ENCODE peak calls at places on chromosomes 16 and 17, in five cellular contexts. A, D, T, U and P are unnamed samples.
A peak's percentile ranks its signal among the peaks of the same experiment; 100 is the strongest.

GRCh38 chr16:19831678-19832077 is 53.0 kb downstream of the GPRC5B start:
- DNase-seq in A (no peak), D (no peak), T (no peak), U (peak; percentile 75), P (peak; percentile 9)

GRCh38 chr17:6279659-6280058 is 155.3 kb downstream of the AIPL1 start:
- DNase-seq in A (no peak), D (peak; percentile 60), T (peak; percentile 11), U (no peak), P (peak; percentile 93)

GRCh38 chr17:9241371-9241712 is 220.0 kb downstream of the NTN1 start:
- DNase-seq in A (peak; percentile 64), D (peak; percentile 48), T (no peak), U (peak; percentile 63), P (no peak)

GRCh38 chr17:3032258-3033247 is 30.9 kb downstream of the OR1D5 start:
- DNase-seq in A (no peak), D (no peak), T (peak; percentile 9), U (peak; percentile 17), P (no peak)

GRCh38 chr17:42720996-42721583 is 23.8 kb downstream of the EZH1 start:
- DNase-seq in A (no peak), D (peak; percentile 48), T (peak; percentile 19), U (no peak), P (peak; percentile 53)

GRCh38 chr17:14019186-14019956 is 49.9 kb upstream of the COX10 start:
- DNase-seq in A (no peak), D (no peak), T (no peak), U (no peak), P (peak; percentile 9)

GRCh38 chr17:28385037-28385797 is 13.7 kb downstream of the SARM1 start:
- DNase-seq in A (no peak), D (peak; percentile 55), T (peak; percentile 46), U (no peak), P (no peak)

GRCh38 chr17:78899361-78900260 is 3.4 kb downstream of the CEP295NL start:
- DNase-seq in A (no peak), D (no peak), T (no peak), U (no peak), P (peak; percentile 59)

GRCh38 chr16:54544553-54545180 is 258.1 kb upstream of the IRX3 start:
- DNase-seq in A (no peak), D (no peak), T (no peak), U (no peak), P (no peak)

GRCh38 chr17:78484300-78485159 is 92.7 kb downstream of the DNAH17 start:
- DNase-seq in A (no peak), D (peak; percentile 69), T (no peak), U (no peak), P (peak; percentile 20)

GRCh38 chr16:87846705-87847466 is 22.4 kb downstream of the SLC7A5 start:
- DNase-seq in A (no peak), D (no peak), T (no peak), U (no peak), P (no peak)
- H3K27ac ChIP-seq in A (no peak overlapping the region), D (no peak overlapping the region), T (peak overlapping the region; percentile 71), U (no peak overlapping the region), P (peak overlapping the region; percentile 98)

GRCh38 chr16:31477220-31478216 is 5.4 kb upstream of the SLC5A2 start:
- DNase-seq in A (no peak), D (peak; percentile 92), T (peak; percentile 82), U (peak; percentile 82), P (no peak)
- TF ChIP-seq CTCF in A (no peak), D (peak; percentile 28), T (peak; percentile 76), U (peak; percentile 52), P (no peak)

DNA sequence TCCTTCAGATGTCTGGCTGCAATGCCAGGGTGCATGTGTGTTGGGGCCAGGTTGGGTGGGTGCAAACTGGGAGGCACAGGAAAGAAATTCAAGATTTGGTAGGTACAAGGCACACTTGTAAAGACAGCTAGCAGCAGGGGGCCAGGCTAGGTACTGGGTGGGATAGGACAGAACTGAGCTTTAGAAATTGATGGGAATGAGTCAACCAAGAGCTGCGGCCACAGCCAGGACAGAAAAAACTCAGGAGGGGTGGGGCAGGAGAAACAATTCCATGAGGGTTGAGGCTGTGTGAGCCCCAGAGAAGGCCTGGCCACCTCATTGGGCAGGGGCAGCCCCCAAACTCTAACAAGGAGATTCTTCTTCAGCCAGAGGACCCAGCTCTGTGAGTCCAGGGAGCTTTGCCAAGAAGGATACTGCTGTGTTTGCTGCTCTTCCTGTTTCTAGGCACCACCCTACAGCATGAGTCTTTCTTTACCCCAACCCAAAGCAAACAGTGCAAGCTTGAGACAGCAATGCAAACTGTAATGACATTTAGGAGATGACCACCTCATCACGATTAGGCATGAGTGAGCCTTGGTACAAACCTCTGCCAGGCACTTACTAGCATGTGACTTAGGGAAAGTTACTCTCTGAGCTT is 21.3 kb upstream of the CCDC182 start:
- DNase-seq in A (no peak), D (no peak), T (no peak), U (no peak), P (no peak)
- H3K27ac ChIP-seq in A (no peak overlapping the region), D (no peak overlapping the region), T (no peak overlapping the region), U (no peak overlapping the region), P (no peak overlapping the region)

GRCh38 chr16:81585785-81586184 is 141.2 kb downstream of the CMIP start:
- DNase-seq in A (no peak), D (no peak), T (no peak), U (no peak), P (no peak)
- TF ChIP-seq CTCF in A (no peak), D (no peak), T (no peak), U (peak; percentile 12), P (no peak)

GRCh38 chr17:61144876-61145564 is 254.6 kb upstream of the TBX2 start:
- DNase-seq in A (peak; percentile 40), D (no peak), T (no peak), U (peak; percentile 59), P (no peak)
- H3K27ac ChIP-seq in A (peak overlapping the region; percentile 45), D (no peak overlapping the region), T (no peak overlapping the region), U (peak overlapping the region; percentile 71), P (no peak overlapping the region)